ENCODE peak calls at places on chromosomes 2 and 18, in ten cellular contexts. F is activated CD8-positive, alpha-beta T cell treated with anti-CD3 and anti-CD28 coated beads, Interleukin-2, amount 10 ng/mL, durations not matched to agents 7 days and 5 days; N is stimulated activated naive B cell treated with anti-CD40 and anti-IgM and Interleukin-4, amounts not matched to agents 10 μg/mL and 1 μg/mL and 100 μg/mL, for 72 hours; A is renal cortical epithelial cell; O is erythroblast; Z is A549; B is activated effector memory CD4-positive, alpha-beta T cell treated with anti-CD3 and anti-CD28 coated beads, Interleukin-2, amount 50 U/mL, for 16 hours; X is CD4-positive, alpha-beta T cell; R is myocyte; L is MM.1S. S is an unnamed sample.

GRCh38 chr2:175036582-175037018 is 31.4 kb upstream of the CHN1 start:
- DNase-seq in F (no peak), N (no peak), A (peak), O (peak), Z (peak), B (no peak), X (no peak), R (peak), L (peak), S (peak)

GRCh38 chr2:7825591-7826312 is 856.1 kb upstream of the ID2 start:
- DNase-seq in F (no peak), N (no peak), A (peak), O (no peak), Z (peak), B (peak), X (no peak), R (peak), L (peak), S (no peak)

GRCh38 chr2:237298323-237299118 is 115.4 kb downstream of the COL6A3 start:
- DNase-seq in F (no peak), N (no peak), A (peak), O (no peak), Z (no peak), B (no peak), X (no peak), R (peak), L (no peak), S (no peak)

GRCh38 chr2:30031184-30031583 is 109.8 kb upstream of the ALK start:
- DNase-seq in F (no peak), N (no peak), A (peak), O (no peak), Z (no peak), B (no peak), X (no peak), R (no peak), L (no peak), S (no peak)

GRCh38 chr2:58240595-58240937 is 559 bp downstream of the FANCL start:
- DNase-seq in F (no peak), N (no peak), A (peak), O (peak), Z (peak), B (no peak), X (no peak), R (no peak), L (peak), S (no peak)

GRCh38 chr18:57209697-57210096 is 62.8 kb downstream of the BOD1L2 start:
- DNase-seq in F (no peak), N (peak), A (no peak), O (no peak), Z (no peak), B (no peak), X (no peak), R (no peak), L (peak), S (no peak)

GRCh38 chr2:148966432-148966758 is 72.1 kb upstream of the LYPD6B start:
- DNase-seq in F (no peak), N (no peak), A (no peak), O (no peak), Z (no peak), B (no peak), X (no peak), R (no peak), L (no peak), S (no peak)

GRCh38 chr2:124347209-124347608 is 322.1 kb downstream of the CNTNAP5 start:
- DNase-seq in F (no peak), N (no peak), A (no peak), O (no peak), Z (no peak), B (no peak), X (no peak), R (no peak), L (no peak), S (no peak)

GRCh38 chr2:216287251-216287650 is 85.0 kb downstream of the MARCHF4 start:
- DNase-seq in F (no peak), N (no peak), A (peak), O (no peak), Z (no peak), B (no peak), X (no peak), R (no peak), L (no peak), S (no peak)

GRCh38 chr18:28189400-28190239 is 12.7 kb upstream of the CDH2 start:
- DNase-seq in F (peak), N (no peak), A (peak), O (peak), Z (no peak), B (no peak), X (no peak), R (peak), L (peak), S (peak)

GRCh38 chr2:9844036-9844483 is 786 bp downstream of the TAF1B start:
- DNase-seq in F (no peak), N (no peak), A (no peak), O (peak), Z (no peak), B (no peak), X (no peak), R (no peak), L (peak), S (no peak)

GRCh38 chr2:160614391-160614790 is 120.8 kb upstream of the RBMS1 start:
- DNase-seq in F (no peak), N (no peak), A (peak), O (no peak), Z (no peak), B (no peak), X (no peak), R (no peak), L (no peak), S (no peak)

GRCh38 chr2:232502901-232503791 is 15.5 kb upstream of the ECEL1 start:
- DNase-seq in F (no peak), N (peak), A (no peak), O (peak), Z (peak), B (peak), X (peak), R (no peak), L (no peak), S (no peak)

GRCh38 chr18:10406172-10406663 is 48.2 kb upstream of the APCDD1 start:
- DNase-seq in F (no peak), N (no peak), A (no peak), O (no peak), Z (no peak), B (no peak), X (no peak), R (peak), L (no peak), S (no peak)

GRCh38 chr18:48122816-48123215 is 192.4 kb upstream of the SMAD2 start:
- DNase-seq in F (no peak), N (no peak), A (no peak), O (no peak), Z (no peak), B (peak), X (no peak), R (no peak), L (no peak), S (no peak)

GRCh38 chr2:227862741-227863588 is 8.5 kb upstream of the DAW1 start:
- DNase-seq in F (no peak), N (no peak), A (peak), O (no peak), Z (peak), B (no peak), X (no peak), R (peak), L (no peak), S (no peak)

GRCh38 chr2:3868012-3868411 is 164.6 kb downstream of the DCDC2C start:
- DNase-seq in F (no peak), N (no peak), A (no peak), O (no peak), Z (no peak), B (no peak), X (no peak), R (no peak), L (no peak), S (no peak)

GRCh38 chr2:179302764-179303561 is 38.3 kb upstream of the SESTD1 start:
- DNase-seq in F (no peak), N (no peak), A (no peak), O (no peak), Z (no peak), B (no peak), X (no peak), R (peak), L (no peak), S (no peak)

GRCh38 chr18:43780782-43781340 is 503.6 kb upstream of the SYT4 start:
- DNase-seq in F (no peak), N (no peak), A (peak), O (no peak), Z (no peak), B (no peak), X (no peak), R (no peak), L (no peak), S (no peak)

GRCh38 chr2:104597942-104598341 is 256.0 kb upstream of the POU3F3 start:
- DNase-seq in F (no peak), N (no peak), A (peak), O (no peak), Z (no peak), B (no peak), X (no peak), R (no peak), L (no peak), S (no peak)

GRCh38 chr2:216139884-216140283 is 30.7 kb downstream of the XRCC5 start:
- DNase-seq in F (peak), N (no peak), A (peak), O (peak), Z (peak), B (no peak), X (peak), R (no peak), L (peak), S (peak)

GRCh38 chr2:5365871-5366461 is 326.2 kb upstream of the SOX11 start:
- DNase-seq in F (peak), N (peak), A (peak), O (peak), Z (peak), B (peak), X (no peak), R (no peak), L (peak), S (peak)

GRCh38 chr2:200177971-200178911 is 128.3 kb upstream of the SPATS2L start:
- DNase-seq in F (no peak), N (no peak), A (no peak), O (no peak), Z (no peak), B (no peak), X (no peak), R (peak), L (no peak), S (no peak)

GRCh38 chr2:164651361-164651760 is 30.1 kb upstream of the GRB14 start:
- DNase-seq in F (no peak), N (no peak), A (no peak), O (no peak), Z (no peak), B (no peak), X (no peak), R (no peak), L (no peak), S (no peak)

GRCh38 chr2:11123856-11124759 is 31.2 kb upstream of the SLC66A3 start:
- DNase-seq in F (peak), N (peak), A (peak), O (peak), Z (peak), B (peak), X (peak), R (peak), L (peak), S (peak)

GRCh38 chr2:199524689-199525574 is 67.2 kb upstream of the SATB2 start:
- DNase-seq in F (no peak), N (no peak), A (no peak), O (no peak), Z (no peak), B (no peak), X (no peak), R (no peak), L (no peak), S (no peak)

GRCh38 chr2:47485751-47486300 is 82.9 kb downstream of the MSH2 start:
- DNase-seq in F (no peak), N (no peak), A (no peak), O (no peak), Z (no peak), B (no peak), X (no peak), R (no peak), L (no peak), S (no peak)

GRCh38 chr2:16152101-16152927 is 212.0 kb downstream of the MYCN start:
- DNase-seq in F (no peak), N (no peak), A (no peak), O (no peak), Z (no peak), B (no peak), X (no peak), R (no peak), L (no peak), S (no peak)

GRCh38 chr2:1758774-1759610 is 14.7 kb upstream of the PXDN start:
- DNase-seq in F (no peak), N (no peak), A (no peak), O (no peak), Z (no peak), B (no peak), X (no peak), R (no peak), L (no peak), S (no peak)

GRCh38 chr2:235265348-235265965 is 228.4 kb upstream of the AGAP1 start:
- DNase-seq in F (no peak), N (no peak), A (no peak), O (no peak), Z (no peak), B (no peak), X (no peak), R (no peak), L (no peak), S (no peak)

GRCh38 chr2:8324164-8324848 is 357.6 kb upstream of the ID2 start:
- DNase-seq in F (no peak), N (no peak), A (no peak), O (peak), Z (no peak), B (no peak), X (no peak), R (peak), L (no peak), S (no peak)

GRCh38 chr2:1839066-1839756 is 94.9 kb upstream of the PXDN start:
- DNase-seq in F (no peak), N (no peak), A (no peak), O (no peak), Z (no peak), B (no peak), X (no peak), R (no peak), L (no peak), S (peak)

GRCh38 chr2:219507555-219508443 is 6.5 kb upstream of the ASIC4 start:
- DNase-seq in F (no peak), N (no peak), A (no peak), O (peak), Z (no peak), B (no peak), X (no peak), R (no peak), L (no peak), S (no peak)

GRCh38 chr2:200189964-200190363 is 116.5 kb upstream of the SPATS2L start:
- DNase-seq in F (no peak), N (no peak), A (peak), O (no peak), Z (no peak), B (no peak), X (no peak), R (peak), L (no peak), S (no peak)

GRCh38 chr2:241216211-241216761 is 27.8 kb downstream of the ANO7 start:
- DNase-seq in F (no peak), N (no peak), A (no peak), O (no peak), Z (no peak), B (no peak), X (no peak), R (peak), L (no peak), S (no peak)

GRCh38 chr2:15158532-15158931 is 402.6 kb downstream of the NBAS start:
- DNase-seq in F (no peak), N (no peak), A (no peak), O (no peak), Z (no peak), B (no peak), X (no peak), R (no peak), L (no peak), S (no peak)

S was measured in NAMALWA.